ENCODE peak calls at places on chromosome 2, in seven cellular contexts. One of them, this sample, is unnamed.

GRCh38 chr2:182038579-182038978 is 52.9 kb downstream of the PPP1R1C start:
- DNase-seq in CD8-positive, alpha-beta T cell: no peak
- DNase-seq in epithelial cell of proximal tubule: no peak
- DNase-seq in IMR-90: peak; percentile 80
- DNase-seq in HFF-Myc: peak; percentile 40
- DNase-seq in fibroblast of lung: peak; percentile 87
- DNase-seq in cardiac muscle cell: no peak
- DNase-seq in this sample: peak; percentile 28

GRCh38 chr2:225512873-225513580 is 113.5 kb downstream of the NYAP2 start:
- DNase-seq in IMR-90: peak; percentile 82
- DNase-seq in epithelial cell of proximal tubule: no peak
- DNase-seq in CD8-positive, alpha-beta T cell: no peak
- DNase-seq in cardiac muscle cell: no peak
- DNase-seq in HFF-Myc: no peak
- DNase-seq in fibroblast of lung: peak; percentile 79
- DNase-seq in this sample: no peak

GRCh38 chr2:37590119-37590571 is 81.3 kb downstream of the CDC42EP3 start:
- DNase-seq in fibroblast of lung: peak; percentile 88
- DNase-seq in HFF-Myc: no peak
- DNase-seq in CD8-positive, alpha-beta T cell: no peak
- DNase-seq in IMR-90: peak; percentile 61
- DNase-seq in cardiac muscle cell: no peak
- DNase-seq in epithelial cell of proximal tubule: no peak
- DNase-seq in this sample: peak; percentile 73

GRCh38 chr2:105782123-105782522 is 37.4 kb downstream of the NCK2 start:
- DNase-seq in cardiac muscle cell: no peak
- DNase-seq in IMR-90: no peak
- DNase-seq in epithelial cell of proximal tubule: no peak
- DNase-seq in fibroblast of lung: no peak
- DNase-seq in HFF-Myc: no peak
- DNase-seq in CD8-positive, alpha-beta T cell: no peak
- DNase-seq in this sample: no peak

GRCh38 chr2:241598487-241598886 is 38.5 kb downstream of the THAP4 start:
- DNase-seq in HFF-Myc: no peak
- DNase-seq in cardiac muscle cell: no peak
- DNase-seq in fibroblast of lung: no peak
- DNase-seq in IMR-90: no peak
- DNase-seq in epithelial cell of proximal tubule: no peak
- DNase-seq in CD8-positive, alpha-beta T cell: no peak
- DNase-seq in this sample: no peak

GRCh38 chr2:172293952-172294351 is 133.4 kb upstream of the ITGA6 start:
- DNase-seq in epithelial cell of proximal tubule: no peak
- DNase-seq in cardiac muscle cell: no peak
- DNase-seq in CD8-positive, alpha-beta T cell: no peak
- DNase-seq in HFF-Myc: no peak
- DNase-seq in IMR-90: peak; percentile 62
- DNase-seq in fibroblast of lung: peak; percentile 14
- DNase-seq in this sample: peak; percentile 66

GRCh38 chr2:66153941-66154340 is 281.0 kb upstream of the MEIS1 start:
- DNase-seq in IMR-90: no peak
- DNase-seq in fibroblast of lung: no peak
- DNase-seq in CD8-positive, alpha-beta T cell: no peak
- DNase-seq in HFF-Myc: no peak
- DNase-seq in cardiac muscle cell: no peak
- DNase-seq in epithelial cell of proximal tubule: no peak
- DNase-seq in this sample: no peak

GRCh38 chr2:3651686-3652516 is 6.1 kb upstream of the ALLC start:
- DNase-seq in epithelial cell of proximal tubule: no peak
- DNase-seq in HFF-Myc: no peak
- DNase-seq in cardiac muscle cell: peak; percentile 31
- DNase-seq in IMR-90: no peak
- DNase-seq in CD8-positive, alpha-beta T cell: peak; percentile 52
- DNase-seq in fibroblast of lung: peak; percentile 53
- DNase-seq in this sample: peak; percentile 54

GRCh38 chr2:212259236-212259635 is 279.4 kb downstream of the ERBB4 start:
- DNase-seq in CD8-positive, alpha-beta T cell: no peak
- DNase-seq in fibroblast of lung: no peak
- DNase-seq in epithelial cell of proximal tubule: peak; percentile 16
- DNase-seq in cardiac muscle cell: no peak
- DNase-seq in IMR-90: no peak
- DNase-seq in HFF-Myc: no peak
- DNase-seq in this sample: no peak

GRCh38 chr2:46135936-46136335 is 161.3 kb upstream of the EPAS1 start:
- DNase-seq in cardiac muscle cell: peak; percentile 40
- DNase-seq in HFF-Myc: no peak
- DNase-seq in fibroblast of lung: peak; percentile 93
- DNase-seq in IMR-90: peak; percentile 64
- DNase-seq in CD8-positive, alpha-beta T cell: no peak
- DNase-seq in epithelial cell of proximal tubule: no peak
- DNase-seq in this sample: peak; percentile 67

GRCh38 chr2:239858179-239858578 is 167.0 kb downstream of the NDUFA10 start:
- DNase-seq in epithelial cell of proximal tubule: no peak
- DNase-seq in cardiac muscle cell: no peak
- DNase-seq in IMR-90: no peak
- DNase-seq in HFF-Myc: no peak
- DNase-seq in CD8-positive, alpha-beta T cell: no peak
- DNase-seq in fibroblast of lung: no peak
- DNase-seq in this sample: peak; percentile 8

GRCh38 chr2:138502253-138503086 is 900 bp downstream of the SPOPL start:
- DNase-seq in HFF-Myc: no peak
- DNase-seq in CD8-positive, alpha-beta T cell: no peak
- DNase-seq in cardiac muscle cell: peak; percentile 35
- DNase-seq in epithelial cell of proximal tubule: no peak
- DNase-seq in IMR-90: no peak
- DNase-seq in fibroblast of lung: peak; percentile 10
- DNase-seq in this sample: peak; percentile 16

GRCh38 chr2:163610817-163611556 is 124.8 kb downstream of the FIGN start:
- DNase-seq in fibroblast of lung: no peak
- DNase-seq in epithelial cell of proximal tubule: no peak
- DNase-seq in cardiac muscle cell: no peak
- DNase-seq in IMR-90: no peak
- DNase-seq in HFF-Myc: no peak
- DNase-seq in CD8-positive, alpha-beta T cell: no peak
- DNase-seq in this sample: no peak

GRCh38 chr2:233312874-233313273 is 5.3 kb downstream of the SAG start:
- DNase-seq in HFF-Myc: no peak
- DNase-seq in IMR-90: no peak
- DNase-seq in cardiac muscle cell: no peak
- DNase-seq in epithelial cell of proximal tubule: no peak
- DNase-seq in fibroblast of lung: no peak
- DNase-seq in CD8-positive, alpha-beta T cell: no peak
- DNase-seq in this sample: no peak

GRCh38 chr2:30234180-30234971 is 3.0 kb downstream of the LBH start:
- DNase-seq in IMR-90: peak; percentile 96
- DNase-seq in epithelial cell of proximal tubule: peak; percentile 92
- DNase-seq in fibroblast of lung: peak; percentile 98
- DNase-seq in HFF-Myc: no peak
- DNase-seq in cardiac muscle cell: no peak
- DNase-seq in CD8-positive, alpha-beta T cell: no peak
- DNase-seq in this sample: peak; percentile 67

GRCh38 chr2:212052412-212053159 is 486.0 kb downstream of the ERBB4 start:
- DNase-seq in fibroblast of lung: peak; percentile 86
- DNase-seq in HFF-Myc: peak; percentile 52
- DNase-seq in cardiac muscle cell: no peak
- DNase-seq in CD8-positive, alpha-beta T cell: no peak
- DNase-seq in epithelial cell of proximal tubule: no peak
- DNase-seq in IMR-90: peak; percentile 94
- DNase-seq in this sample: peak; percentile 91

GRCh38 chr2:174122185-174122584 is 126.1 kb downstream of the OLA1 start:
- DNase-seq in CD8-positive, alpha-beta T cell: no peak
- DNase-seq in cardiac muscle cell: no peak
- DNase-seq in epithelial cell of proximal tubule: no peak
- DNase-seq in HFF-Myc: no peak
- DNase-seq in fibroblast of lung: no peak
- DNase-seq in IMR-90: peak; percentile 27
- DNase-seq in this sample: no peak

GRCh38 chr2:147182260-147182659 is 662.6 kb upstream of the ACVR2A start:
- DNase-seq in epithelial cell of proximal tubule: peak; percentile 35
- DNase-seq in fibroblast of lung: no peak
- DNase-seq in CD8-positive, alpha-beta T cell: no peak
- DNase-seq in HFF-Myc: no peak
- DNase-seq in cardiac muscle cell: no peak
- DNase-seq in IMR-90: no peak
- DNase-seq in this sample: no peak

GRCh38 chr2:229348135-229348534 is 77.0 kb upstream of the PID1 start:
- DNase-seq in CD8-positive, alpha-beta T cell: no peak
- DNase-seq in cardiac muscle cell: no peak
- DNase-seq in fibroblast of lung: peak; percentile 32
- DNase-seq in epithelial cell of proximal tubule: no peak
- DNase-seq in HFF-Myc: no peak
- DNase-seq in IMR-90: no peak
- DNase-seq in this sample: peak; percentile 76

GRCh38 chr2:129764376-129765325 is 214.8 kb upstream of the RAB6C start:
- DNase-seq in IMR-90: no peak
- DNase-seq in cardiac muscle cell: no peak
- DNase-seq in CD8-positive, alpha-beta T cell: no peak
- DNase-seq in fibroblast of lung: no peak
- DNase-seq in HFF-Myc: no peak
- DNase-seq in epithelial cell of proximal tubule: no peak
- DNase-seq in this sample: no peak

GRCh38 chr2:104127049-104127770 is 726.7 kb upstream of the POU3F3 start:
- DNase-seq in cardiac muscle cell: no peak
- DNase-seq in fibroblast of lung: no peak
- DNase-seq in HFF-Myc: no peak
- DNase-seq in IMR-90: no peak
- DNase-seq in CD8-positive, alpha-beta T cell: no peak
- DNase-seq in epithelial cell of proximal tubule: no peak
- DNase-seq in this sample: no peak

GRCh38 chr2:132632000-132632649 is 37.9 kb downstream of the LYPD1 start:
- DNase-seq in HFF-Myc: no peak
- DNase-seq in cardiac muscle cell: no peak
- DNase-seq in epithelial cell of proximal tubule: peak; percentile 44
- DNase-seq in CD8-positive, alpha-beta T cell: no peak
- DNase-seq in IMR-90: peak; percentile 6
- DNase-seq in fibroblast of lung: peak; percentile 57
- DNase-seq in this sample: peak; percentile 11

GRCh38 chr2:111100765-111101162 is 19.9 kb upstream of the BCL2L11 start:
- DNase-seq in HFF-Myc: no peak
- DNase-seq in IMR-90: no peak
- DNase-seq in CD8-positive, alpha-beta T cell: no peak
- DNase-seq in cardiac muscle cell: no peak
- DNase-seq in fibroblast of lung: no peak
- DNase-seq in epithelial cell of proximal tubule: peak; percentile 70
- DNase-seq in this sample: no peak

GRCh38 chr2:165357758-165358157 is 111.7 kb upstream of the CSRNP3 start:
- DNase-seq in IMR-90: peak; percentile 74
- DNase-seq in fibroblast of lung: peak; percentile 87
- DNase-seq in epithelial cell of proximal tubule: peak; percentile 48
- DNase-seq in CD8-positive, alpha-beta T cell: no peak
- DNase-seq in cardiac muscle cell: no peak
- DNase-seq in HFF-Myc: peak; percentile 39
- DNase-seq in this sample: peak; percentile 78

DNA sequence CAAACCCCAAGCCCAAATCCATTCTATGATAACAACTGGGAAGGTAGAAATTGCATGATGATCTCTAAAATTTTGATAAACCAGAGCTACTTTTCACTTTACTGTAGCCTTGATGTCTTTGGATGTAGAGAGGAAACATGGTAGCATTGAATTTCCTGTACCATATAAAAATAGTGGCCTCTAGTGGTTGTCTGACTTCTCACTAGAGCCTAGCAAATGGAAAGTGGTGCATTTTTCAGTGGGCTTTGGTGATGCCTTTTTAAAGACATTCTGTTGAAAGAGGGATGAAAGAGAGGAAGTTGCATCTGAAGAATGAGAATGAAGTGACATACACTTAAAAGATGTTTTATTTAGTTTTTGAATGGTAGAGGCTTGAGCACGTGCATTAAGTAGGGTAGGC is 662.2 kb downstream of the XIRP2 start:
- DNase-seq in epithelial cell of proximal tubule: peak; percentile 12
- DNase-seq in IMR-90: peak; percentile 27
- DNase-seq in HFF-Myc: no peak
- DNase-seq in fibroblast of lung: peak; percentile 22
- DNase-seq in CD8-positive, alpha-beta T cell: no peak
- DNase-seq in cardiac muscle cell: peak; percentile 46
- DNase-seq in this sample: peak; percentile 50
- TF ChIP-seq CTCF in epithelial cell of proximal tubule: peak; percentile 75
- TF ChIP-seq CTCF in IMR-90: peak; percentile 42
- TF ChIP-seq CTCF in HFF-Myc: no peak
- TF ChIP-seq CTCF in fibroblast of lung: peak; percentile 55
- TF ChIP-seq CTCF in CD8-positive, alpha-beta T cell: no peak
- TF ChIP-seq CTCF in cardiac muscle cell: peak; percentile 43
- TF ChIP-seq CTCF in this sample: peak; percentile 54

GRCh38 chr2:219059375-219059724 is 1.4 kb downstream of the IHH start:
- DNase-seq in cardiac muscle cell: no peak
- DNase-seq in CD8-positive, alpha-beta T cell: no peak
- DNase-seq in epithelial cell of proximal tubule: no peak
- DNase-seq in IMR-90: no peak
- DNase-seq in fibroblast of lung: no peak
- DNase-seq in HFF-Myc: no peak
- DNase-seq in this sample: no peak
- H3K4me3 ChIP-seq in cardiac muscle cell: no peak overlapping the region
- H3K4me3 ChIP-seq in CD8-positive, alpha-beta T cell: peak overlapping the region; percentile 15
- H3K4me3 ChIP-seq in epithelial cell of proximal tubule: peak overlapping the region; percentile 43
- H3K4me3 ChIP-seq in IMR-90: no peak overlapping the region
- H3K4me3 ChIP-seq in fibroblast of lung: no peak overlapping the region
- H3K4me3 ChIP-seq in HFF-Myc: no peak overlapping the region
- H3K4me3 ChIP-seq in this sample: no peak overlapping the region

GRCh38 chr2:177796644-177797415 is 275.7 kb downstream of the PDE11A start:
- DNase-seq in epithelial cell of proximal tubule: no peak
- DNase-seq in cardiac muscle cell: peak; percentile 10
- DNase-seq in HFF-Myc: no peak
- DNase-seq in IMR-90: no peak
- DNase-seq in CD8-positive, alpha-beta T cell: no peak
- DNase-seq in fibroblast of lung: no peak
- DNase-seq in this sample: no peak

GRCh38 chr2:177796011-177796410 is 276.6 kb downstream of the PDE11A start:
- DNase-seq in HFF-Myc: no peak
- DNase-seq in cardiac muscle cell: peak; percentile 72
- DNase-seq in IMR-90: no peak
- DNase-seq in fibroblast of lung: no peak
- DNase-seq in epithelial cell of proximal tubule: no peak
- DNase-seq in CD8-positive, alpha-beta T cell: no peak
- DNase-seq in this sample: no peak

GRCh38 chr2:177797808-177798207 is 274.8 kb downstream of the PDE11A start:
- DNase-seq in epithelial cell of proximal tubule: no peak
- DNase-seq in IMR-90: no peak
- DNase-seq in CD8-positive, alpha-beta T cell: no peak
- DNase-seq in HFF-Myc: no peak
- DNase-seq in cardiac muscle cell: peak; percentile 22
- DNase-seq in fibroblast of lung: no peak
- DNase-seq in this sample: no peak

DNA sequence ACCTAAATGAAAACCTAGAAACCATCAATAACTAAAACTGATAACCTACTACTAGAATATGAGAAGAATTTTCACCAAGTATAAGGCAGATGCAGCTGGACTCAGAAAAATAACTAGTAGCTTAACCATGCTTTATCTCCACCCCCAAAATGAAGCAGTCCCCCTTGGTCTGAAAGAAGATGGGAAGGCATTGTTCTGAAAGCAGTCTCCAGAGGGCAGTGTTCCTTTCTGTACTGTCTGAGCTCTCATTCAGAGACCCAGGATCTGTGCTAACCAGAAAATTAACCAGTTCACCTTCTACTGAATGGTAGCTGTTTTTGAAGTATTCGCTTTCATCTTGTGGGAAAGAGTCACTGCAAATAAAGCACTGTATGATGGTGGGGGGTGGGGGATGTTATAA is 273.0 kb downstream of the PDE11A start:
- DNase-seq in cardiac muscle cell: peak; percentile 58
- DNase-seq in IMR-90: peak; percentile 12
- DNase-seq in HFF-Myc: peak; percentile 5
- DNase-seq in epithelial cell of proximal tubule: no peak
- DNase-seq in CD8-positive, alpha-beta T cell: no peak
- DNase-seq in fibroblast of lung: peak; percentile 30
- DNase-seq in this sample: peak; percentile 2
- TF ChIP-seq CTCF in cardiac muscle cell: peak; percentile 72
- TF ChIP-seq CTCF in IMR-90: peak; percentile 30
- TF ChIP-seq CTCF in HFF-Myc: peak; percentile 61
- TF ChIP-seq CTCF in epithelial cell of proximal tubule: peak; percentile 83
- TF ChIP-seq CTCF in CD8-positive, alpha-beta T cell: no peak
- TF ChIP-seq CTCF in fibroblast of lung: peak; percentile 66
- TF ChIP-seq CTCF in this sample: peak; percentile 21

GRCh38 chr2:191811807-191812602 is 34.9 kb downstream of the CAVIN2 start:
- DNase-seq in HFF-Myc: peak; percentile 41
- DNase-seq in cardiac muscle cell: peak; percentile 73
- DNase-seq in IMR-90: peak; percentile 69
- DNase-seq in fibroblast of lung: peak; percentile 59
- DNase-seq in CD8-positive, alpha-beta T cell: no peak
- DNase-seq in epithelial cell of proximal tubule: peak; percentile 13
- DNase-seq in this sample: peak; percentile 81
- H3K4me3 ChIP-seq in HFF-Myc: no peak overlapping the region
- H3K4me3 ChIP-seq in cardiac muscle cell: no peak overlapping the region
- H3K4me3 ChIP-seq in IMR-90: no peak overlapping the region
- H3K4me3 ChIP-seq in fibroblast of lung: no peak overlapping the region
- H3K4me3 ChIP-seq in CD8-positive, alpha-beta T cell: no peak overlapping the region
- H3K4me3 ChIP-seq in epithelial cell of proximal tubule: no peak overlapping the region
- H3K4me3 ChIP-seq in this sample: no peak overlapping the region